ENCODE peak calls at places on chromosomes 12 and 14, in eight cellular contexts. One of them, this sample, is unnamed.

GRCh38 chr12:23060161-23060560 is 435.2 kb downstream of the ETNK1 start:
- DNase-seq in prostate gland: no peak
- DNase-seq in CD4-positive, alpha-beta T cell: no peak
- DNase-seq in lower lobe of right lung: no peak
- DNase-seq in activated B cell treated with CpG ODN at 0.5 μM for 24 hours: no peak
- DNase-seq in right atrium auricular region: no peak
- DNase-seq in fibroblast of the aortic adventitia: no peak
- DNase-seq in mesothelial cell of epicardium: no peak
- DNase-seq in this sample: no peak

GRCh38 chr14:32319368-32320049 is 9.6 kb upstream of the AKAP6 start:
- DNase-seq in prostate gland: no peak
- DNase-seq in CD4-positive, alpha-beta T cell: no peak
- DNase-seq in lower lobe of right lung: no peak
- DNase-seq in activated B cell treated with CpG ODN at 0.5 μM for 24 hours: no peak
- DNase-seq in right atrium auricular region: no peak
- DNase-seq in fibroblast of the aortic adventitia: no peak
- DNase-seq in mesothelial cell of epicardium: no peak
- DNase-seq in this sample: no peak

GRCh38 chr12:32181498-32182175 is 75.0 kb downstream of the BICD1 start:
- DNase-seq in prostate gland: peak
- DNase-seq in CD4-positive, alpha-beta T cell: no peak
- DNase-seq in lower lobe of right lung: no peak
- DNase-seq in activated B cell treated with CpG ODN at 0.5 μM for 24 hours: no peak
- DNase-seq in right atrium auricular region: no peak
- DNase-seq in fibroblast of the aortic adventitia: no peak
- DNase-seq in mesothelial cell of epicardium: no peak
- DNase-seq in this sample: no peak

GRCh38 chr12:23221066-23221465 is 596.1 kb downstream of the ETNK1 start:
- DNase-seq in prostate gland: no peak
- DNase-seq in CD4-positive, alpha-beta T cell: no peak
- DNase-seq in lower lobe of right lung: no peak
- DNase-seq in activated B cell treated with CpG ODN at 0.5 μM for 24 hours: no peak
- DNase-seq in right atrium auricular region: no peak
- DNase-seq in fibroblast of the aortic adventitia: no peak
- DNase-seq in mesothelial cell of epicardium: no peak
- DNase-seq in this sample: no peak

GRCh38 chr12:45615268-45615667 is 114.2 kb upstream of the ARID2 start:
- DNase-seq in prostate gland: no peak
- DNase-seq in CD4-positive, alpha-beta T cell: no peak
- DNase-seq in lower lobe of right lung: no peak
- DNase-seq in activated B cell treated with CpG ODN at 0.5 μM for 24 hours: no peak
- DNase-seq in right atrium auricular region: no peak
- DNase-seq in fibroblast of the aortic adventitia: peak
- DNase-seq in mesothelial cell of epicardium: no peak
- DNase-seq in this sample: no peak

GRCh38 chr14:95895720-95896119 is 19.1 kb downstream of the TUNAR start:
- DNase-seq in prostate gland: no peak
- DNase-seq in CD4-positive, alpha-beta T cell: no peak
- DNase-seq in lower lobe of right lung: no peak
- DNase-seq in activated B cell treated with CpG ODN at 0.5 μM for 24 hours: no peak
- DNase-seq in right atrium auricular region: no peak
- DNase-seq in fibroblast of the aortic adventitia: no peak
- DNase-seq in mesothelial cell of epicardium: no peak
- DNase-seq in this sample: no peak

GRCh38 chr14:75675265-75675960 is 14.4 kb downstream of the TTLL5 start:
- DNase-seq in prostate gland: no peak
- DNase-seq in CD4-positive, alpha-beta T cell: no peak
- DNase-seq in lower lobe of right lung: no peak
- DNase-seq in activated B cell treated with CpG ODN at 0.5 μM for 24 hours: no peak
- DNase-seq in right atrium auricular region: no peak
- DNase-seq in fibroblast of the aortic adventitia: no peak
- DNase-seq in mesothelial cell of epicardium: no peak
- DNase-seq in this sample: no peak

GRCh38 chr12:61654698-61655097 is 605.5 kb upstream of the USP15 start:
- DNase-seq in prostate gland: no peak
- DNase-seq in CD4-positive, alpha-beta T cell: no peak
- DNase-seq in lower lobe of right lung: no peak
- DNase-seq in activated B cell treated with CpG ODN at 0.5 μM for 24 hours: no peak
- DNase-seq in right atrium auricular region: no peak
- DNase-seq in fibroblast of the aortic adventitia: no peak
- DNase-seq in mesothelial cell of epicardium: no peak
- DNase-seq in this sample: no peak

GRCh38 chr12:76142305-76142704 is 57.8 kb upstream of the NAP1L1 start:
- DNase-seq in prostate gland: no peak
- DNase-seq in CD4-positive, alpha-beta T cell: no peak
- DNase-seq in lower lobe of right lung: no peak
- DNase-seq in activated B cell treated with CpG ODN at 0.5 μM for 24 hours: no peak
- DNase-seq in right atrium auricular region: no peak
- DNase-seq in fibroblast of the aortic adventitia: no peak
- DNase-seq in mesothelial cell of epicardium: no peak
- DNase-seq in this sample: no peak

GRCh38 chr12:55072093-55072492 is 52.3 kb downstream of the NEUROD4 start:
- DNase-seq in prostate gland: peak
- DNase-seq in CD4-positive, alpha-beta T cell: peak
- DNase-seq in lower lobe of right lung: peak
- DNase-seq in activated B cell treated with CpG ODN at 0.5 μM for 24 hours: peak
- DNase-seq in right atrium auricular region: no peak
- DNase-seq in fibroblast of the aortic adventitia: peak
- DNase-seq in mesothelial cell of epicardium: no peak
- DNase-seq in this sample: peak

GRCh38 chr14:22555573-22556011 is 33.4 kb downstream of the DAD1 start:
- DNase-seq in prostate gland: no peak
- DNase-seq in CD4-positive, alpha-beta T cell: no peak
- DNase-seq in lower lobe of right lung: no peak
- DNase-seq in activated B cell treated with CpG ODN at 0.5 μM for 24 hours: no peak
- DNase-seq in right atrium auricular region: no peak
- DNase-seq in fibroblast of the aortic adventitia: no peak
- DNase-seq in mesothelial cell of epicardium: no peak
- DNase-seq in this sample: no peak

GRCh38 chr14:95432152-95433093 is 84.0 kb downstream of the SYNE3 start:
- DNase-seq in prostate gland: peak
- DNase-seq in CD4-positive, alpha-beta T cell: no peak
- DNase-seq in lower lobe of right lung: no peak
- DNase-seq in activated B cell treated with CpG ODN at 0.5 μM for 24 hours: no peak
- DNase-seq in right atrium auricular region: no peak
- DNase-seq in fibroblast of the aortic adventitia: peak
- DNase-seq in mesothelial cell of epicardium: peak
- DNase-seq in this sample: no peak

GRCh38 chr14:49868720-49869114 is 16.1 kb upstream of the NEMF start:
- DNase-seq in prostate gland: no peak
- DNase-seq in CD4-positive, alpha-beta T cell: no peak
- DNase-seq in lower lobe of right lung: no peak
- DNase-seq in activated B cell treated with CpG ODN at 0.5 μM for 24 hours: no peak
- DNase-seq in right atrium auricular region: no peak
- DNase-seq in fibroblast of the aortic adventitia: peak
- DNase-seq in mesothelial cell of epicardium: no peak
- DNase-seq in this sample: no peak

GRCh38 chr14:91885113-91885712 is 17.9 kb upstream of the TC2N start:
- DNase-seq in prostate gland: no peak
- DNase-seq in CD4-positive, alpha-beta T cell: no peak
- DNase-seq in lower lobe of right lung: no peak
- DNase-seq in activated B cell treated with CpG ODN at 0.5 μM for 24 hours: no peak
- DNase-seq in right atrium auricular region: no peak
- DNase-seq in fibroblast of the aortic adventitia: peak
- DNase-seq in mesothelial cell of epicardium: no peak
- DNase-seq in this sample: no peak

GRCh38 chr12:124142395-124143005 is 152.4 kb upstream of the RFLNA start:
- DNase-seq in prostate gland: no peak
- DNase-seq in CD4-positive, alpha-beta T cell: no peak
- DNase-seq in lower lobe of right lung: no peak
- DNase-seq in activated B cell treated with CpG ODN at 0.5 μM for 24 hours: no peak
- DNase-seq in right atrium auricular region: no peak
- DNase-seq in fibroblast of the aortic adventitia: no peak
- DNase-seq in mesothelial cell of epicardium: no peak
- DNase-seq in this sample: no peak

GRCh38 chr14:74563233-74563585 is 48.8 kb downstream of the LTBP2 start:
- DNase-seq in prostate gland: no peak
- DNase-seq in CD4-positive, alpha-beta T cell: no peak
- DNase-seq in lower lobe of right lung: no peak
- DNase-seq in activated B cell treated with CpG ODN at 0.5 μM for 24 hours: no peak
- DNase-seq in right atrium auricular region: no peak
- DNase-seq in fibroblast of the aortic adventitia: peak
- DNase-seq in mesothelial cell of epicardium: no peak
- DNase-seq in this sample: no peak

GRCh38 chr12:5226581-5226980 is 182.9 kb downstream of the KCNA5 start:
- DNase-seq in prostate gland: no peak
- DNase-seq in CD4-positive, alpha-beta T cell: no peak
- DNase-seq in lower lobe of right lung: no peak
- DNase-seq in activated B cell treated with CpG ODN at 0.5 μM for 24 hours: no peak
- DNase-seq in right atrium auricular region: no peak
- DNase-seq in fibroblast of the aortic adventitia: no peak
- DNase-seq in mesothelial cell of epicardium: no peak
- DNase-seq in this sample: no peak

GRCh38 chr12:213527-213932 is 427 bp downstream of the SLC6A12 start:
- DNase-seq in prostate gland: no peak
- DNase-seq in CD4-positive, alpha-beta T cell: no peak
- DNase-seq in lower lobe of right lung: no peak
- DNase-seq in activated B cell treated with CpG ODN at 0.5 μM for 24 hours: no peak
- DNase-seq in right atrium auricular region: no peak
- DNase-seq in fibroblast of the aortic adventitia: no peak
- DNase-seq in mesothelial cell of epicardium: no peak
- DNase-seq in this sample: no peak

GRCh38 chr14:99134333-99135046 is 137.5 kb downstream of the BCL11B start:
- DNase-seq in prostate gland: no peak
- DNase-seq in CD4-positive, alpha-beta T cell: peak
- DNase-seq in lower lobe of right lung: no peak
- DNase-seq in activated B cell treated with CpG ODN at 0.5 μM for 24 hours: no peak
- DNase-seq in right atrium auricular region: peak
- DNase-seq in fibroblast of the aortic adventitia: no peak
- DNase-seq in mesothelial cell of epicardium: peak
- DNase-seq in this sample: no peak
- TF ChIP-seq CTCF in prostate gland: no peak
- TF ChIP-seq CTCF in CD4-positive, alpha-beta T cell: no peak
- TF ChIP-seq CTCF in lower lobe of right lung: no peak
- TF ChIP-seq CTCF in activated B cell treated with CpG ODN at 0.5 μM for 24 hours: no peak
- TF ChIP-seq CTCF in right atrium auricular region: no peak
- TF ChIP-seq CTCF in fibroblast of the aortic adventitia: no peak
- TF ChIP-seq CTCF in mesothelial cell of epicardium: no peak
- TF ChIP-seq CTCF in this sample: no peak

DNA sequence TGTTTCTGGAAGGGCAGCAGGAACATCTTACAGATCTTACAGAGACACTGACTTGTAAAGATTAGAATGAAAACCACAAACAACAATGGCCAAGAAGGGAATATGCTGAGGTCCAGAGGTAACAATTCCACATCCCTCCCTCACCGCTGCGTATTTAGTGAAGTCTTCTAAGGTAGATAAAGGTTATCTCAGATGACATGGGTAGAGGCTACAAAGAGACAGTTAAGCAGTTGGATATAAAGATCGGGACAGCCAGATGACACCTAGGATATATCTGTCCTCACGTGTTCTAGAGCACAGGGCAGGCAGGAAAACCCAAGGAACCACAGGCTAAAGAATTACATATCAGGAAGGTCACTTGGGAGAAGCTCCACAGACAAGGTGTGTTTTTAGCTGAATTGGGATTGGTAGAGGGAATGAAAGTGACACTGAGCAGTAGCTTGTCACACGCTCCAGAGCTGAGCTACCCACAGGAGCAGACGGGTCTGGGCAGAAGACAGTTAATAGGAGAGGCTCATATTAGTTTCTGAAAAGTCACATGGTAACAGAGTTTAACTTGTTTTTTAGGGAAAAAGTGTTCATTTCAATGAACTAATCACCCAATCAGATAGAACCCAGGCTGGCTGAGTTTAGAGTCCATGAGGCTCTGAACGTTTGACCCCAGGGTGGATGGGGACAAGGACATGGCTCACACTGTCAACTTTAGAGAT is 83.3 kb downstream of the MIA2 start:
- DNase-seq in prostate gland: no peak
- DNase-seq in CD4-positive, alpha-beta T cell: no peak
- DNase-seq in lower lobe of right lung: no peak
- DNase-seq in activated B cell treated with CpG ODN at 0.5 μM for 24 hours: no peak
- DNase-seq in right atrium auricular region: no peak
- DNase-seq in fibroblast of the aortic adventitia: no peak
- DNase-seq in mesothelial cell of epicardium: no peak
- DNase-seq in this sample: no peak
- TF ChIP-seq CTCF in prostate gland: no peak
- TF ChIP-seq CTCF in CD4-positive, alpha-beta T cell: no peak
- TF ChIP-seq CTCF in lower lobe of right lung: no peak
- TF ChIP-seq CTCF in activated B cell treated with CpG ODN at 0.5 μM for 24 hours: no peak
- TF ChIP-seq CTCF in right atrium auricular region: no peak
- TF ChIP-seq CTCF in fibroblast of the aortic adventitia: no peak
- TF ChIP-seq CTCF in mesothelial cell of epicardium: no peak
- TF ChIP-seq CTCF in this sample: no peak

GRCh38 chr14:21236948-21237797 is 32.1 kb downstream of the HNRNPC start:
- DNase-seq in prostate gland: no peak
- DNase-seq in CD4-positive, alpha-beta T cell: no peak
- DNase-seq in lower lobe of right lung: no peak
- DNase-seq in activated B cell treated with CpG ODN at 0.5 μM for 24 hours: no peak
- DNase-seq in right atrium auricular region: no peak
- DNase-seq in fibroblast of the aortic adventitia: no peak
- DNase-seq in mesothelial cell of epicardium: no peak
- DNase-seq in this sample: no peak

GRCh38 chr14:21244546-21244945 is 24.7 kb downstream of the HNRNPC start:
- DNase-seq in prostate gland: no peak
- DNase-seq in CD4-positive, alpha-beta T cell: no peak
- DNase-seq in lower lobe of right lung: no peak
- DNase-seq in activated B cell treated with CpG ODN at 0.5 μM for 24 hours: no peak
- DNase-seq in right atrium auricular region: no peak
- DNase-seq in fibroblast of the aortic adventitia: no peak
- DNase-seq in mesothelial cell of epicardium: no peak
- DNase-seq in this sample: no peak

GRCh38 chr14:21240417-21240816 is 28.8 kb downstream of the HNRNPC start:
- DNase-seq in prostate gland: no peak
- DNase-seq in CD4-positive, alpha-beta T cell: no peak
- DNase-seq in lower lobe of right lung: no peak
- DNase-seq in activated B cell treated with CpG ODN at 0.5 μM for 24 hours: no peak
- DNase-seq in right atrium auricular region: no peak
- DNase-seq in fibroblast of the aortic adventitia: no peak
- DNase-seq in mesothelial cell of epicardium: no peak
- DNase-seq in this sample: no peak

GRCh38 chr14:21238823-21239518 is 30.3 kb downstream of the HNRNPC start:
- DNase-seq in prostate gland: no peak
- DNase-seq in CD4-positive, alpha-beta T cell: no peak
- DNase-seq in lower lobe of right lung: no peak
- DNase-seq in activated B cell treated with CpG ODN at 0.5 μM for 24 hours: no peak
- DNase-seq in right atrium auricular region: no peak
- DNase-seq in fibroblast of the aortic adventitia: no peak
- DNase-seq in mesothelial cell of epicardium: no peak
- DNase-seq in this sample: no peak

GRCh38 chr14:21241218-21241819 is 27.9 kb downstream of the HNRNPC start:
- DNase-seq in prostate gland: no peak
- DNase-seq in CD4-positive, alpha-beta T cell: no peak
- DNase-seq in lower lobe of right lung: no peak
- DNase-seq in activated B cell treated with CpG ODN at 0.5 μM for 24 hours: no peak
- DNase-seq in right atrium auricular region: no peak
- DNase-seq in fibroblast of the aortic adventitia: peak
- DNase-seq in mesothelial cell of epicardium: no peak
- DNase-seq in this sample: no peak
- TF ChIP-seq CTCF in prostate gland: peak
- TF ChIP-seq CTCF in CD4-positive, alpha-beta T cell: peak
- TF ChIP-seq CTCF in lower lobe of right lung: peak
- TF ChIP-seq CTCF in activated B cell treated with CpG ODN at 0.5 μM for 24 hours: no peak
- TF ChIP-seq CTCF in right atrium auricular region: peak
- TF ChIP-seq CTCF in fibroblast of the aortic adventitia: peak
- TF ChIP-seq CTCF in mesothelial cell of epicardium: peak
- TF ChIP-seq CTCF in this sample: no peak

DNA sequence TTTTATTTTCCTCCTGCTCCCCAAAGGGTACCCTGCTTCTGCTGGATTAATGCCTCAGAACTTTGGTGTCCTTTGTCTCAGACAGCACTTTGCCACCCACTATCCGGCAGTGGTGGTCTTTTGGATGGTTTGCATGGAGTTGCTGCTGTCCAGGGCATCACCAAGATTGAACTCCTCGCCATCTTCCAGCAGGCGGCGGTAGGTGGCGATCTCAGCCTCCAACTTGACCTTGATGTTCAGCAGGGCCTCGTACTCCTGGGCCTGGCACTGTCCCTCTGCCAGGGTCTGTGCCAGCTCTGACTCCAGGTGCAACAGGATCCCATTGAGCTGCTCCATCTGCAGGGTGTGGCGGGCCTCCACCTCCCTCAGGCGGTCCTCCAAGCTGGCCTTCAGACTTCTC is 9.4 kb upstream of the NOPCHAP1 start:
- DNase-seq in prostate gland: no peak
- DNase-seq in CD4-positive, alpha-beta T cell: no peak
- DNase-seq in lower lobe of right lung: no peak
- DNase-seq in activated B cell treated with CpG ODN at 0.5 μM for 24 hours: no peak
- DNase-seq in right atrium auricular region: no peak
- DNase-seq in fibroblast of the aortic adventitia: no peak
- DNase-seq in mesothelial cell of epicardium: no peak
- DNase-seq in this sample: no peak
- TF ChIP-seq CTCF in prostate gland: no peak
- TF ChIP-seq CTCF in CD4-positive, alpha-beta T cell: no peak
- TF ChIP-seq CTCF in lower lobe of right lung: no peak
- TF ChIP-seq CTCF in activated B cell treated with CpG ODN at 0.5 μM for 24 hours: no peak
- TF ChIP-seq CTCF in right atrium auricular region: no peak
- TF ChIP-seq CTCF in fibroblast of the aortic adventitia: no peak
- TF ChIP-seq CTCF in mesothelial cell of epicardium: no peak
- TF ChIP-seq CTCF in this sample: no peak